ENCODE peak calls at places on chromosome 12, in six cellular contexts. O is activated CD8-positive, alpha-beta T cell treated with anti-CD3 and anti-CD28 coated beads for 36 hours; E is left ventricle myocardium inferior; Z is WTC11; Y is HFFc6; L is adrenal gland. X is an unnamed sample.

GRCh38 chr12:48445538-48445937 is 26.8 kb upstream of the ANP32D start:
- DNase-seq in L (no peak), Y (no peak), Z (no peak), O (no peak), E (no peak), X (no peak)

GRCh38 chr12:113831486-113831885 is 134.6 kb downstream of the RBM19 start:
- DNase-seq in L (no peak), E (no peak), O (no peak), Y (no peak), Z (no peak), X (no peak)

GRCh38 chr12:43882578-43883178 is 46.8 kb downstream of the TMEM117 start:
- DNase-seq in Y (peak), E (no peak), Z (no peak), L (peak), O (peak), X (no peak)

GRCh38 chr12:84355561-84355960 is 557.0 kb downstream of the SLC6A15 start:
- DNase-seq in L (no peak), E (no peak), Z (no peak), Y (no peak), O (no peak), X (no peak)

GRCh38 chr12:100447405-100447804 is 26.3 kb upstream of the NR1H4 start:
- DNase-seq in O (no peak), Z (no peak), E (no peak), L (no peak), Y (no peak), X (no peak)

GRCh38 chr12:92144631-92145480 is 790 bp downstream of the BTG1 start:
- DNase-seq in Z (peak), Y (peak), L (peak), E (peak), O (peak), X (no peak)

GRCh38 chr12:104683831-104684503 is 227.2 kb downstream of the CHST11 start:
- DNase-seq in Z (no peak), E (no peak), O (no peak), L (no peak), Y (no peak), X (no peak)

GRCh38 chr12:102172436-102172835 is 25.2 kb downstream of the PMCH start:
- DNase-seq in L (no peak), O (no peak), E (no peak), Y (peak), Z (no peak), X (no peak)

GRCh38 chr12:75081305-75081704 is 128.3 kb downstream of the KCNC2 start:
- DNase-seq in Z (no peak), O (no peak), E (no peak), Y (no peak), L (no peak), X (no peak)

GRCh38 chr12:116735951-116736599 is 1.8 kb downstream of the SPRING1 start:
- DNase-seq in O (no peak), E (no peak), L (peak), Y (no peak), Z (no peak), X (no peak)

GRCh38 chr12:42935756-42936155 is 346.2 kb upstream of the PRICKLE1 start:
- DNase-seq in Y (peak), E (no peak), L (no peak), O (no peak), Z (no peak), X (no peak)

GRCh38 chr12:56897844-56898341 is 36.3 kb downstream of the SDR9C7 start:
- DNase-seq in Z (no peak), Y (peak), L (no peak), O (no peak), E (no peak), X (no peak)

GRCh38 chr12:58732894-58733293 is 187.4 kb downstream of the LRIG3 start:
- DNase-seq in Z (no peak), L (no peak), Y (no peak), O (no peak), E (no peak), X (no peak)

GRCh38 chr12:20695232-20695631 is at the start of gene SLCO1C1:
- DNase-seq in E (no peak), O (no peak), L (no peak), Z (peak), Y (no peak), X (no peak)

GRCh38 chr12:123396954-123397353 is 13.0 kb downstream of the KMT5A start:
- DNase-seq in Y (no peak), O (no peak), E (no peak), Z (no peak), L (no peak), X (no peak)

GRCh38 chr12:60173213-60174170 is 577.7 kb downstream of the SLC16A7 start:
- DNase-seq in O (no peak), Y (no peak), Z (no peak), L (no peak), E (no peak), X (no peak)

GRCh38 chr12:94305293-94305957 is 154.2 kb downstream of the CEP83 start:
- DNase-seq in Z (no peak), L (peak), Y (peak), O (peak), E (no peak), X (no peak)

GRCh38 chr12:53985900-53986685 is 1.1 kb downstream of the HOXC10 start:
- DNase-seq in E (no peak), Z (no peak), L (no peak), O (peak), Y (no peak), X (no peak)

GRCh38 chr12:48004941-48005749 is 869 bp upstream of the COL2A1 start:
- DNase-seq in L (no peak), E (no peak), O (no peak), Z (peak), Y (no peak), X (no peak)

GRCh38 chr12:67698711-67699603 is 50.4 kb downstream of the DYRK2 start:
- DNase-seq in Z (no peak), Y (peak), O (peak), E (no peak), L (no peak), X (no peak)

GRCh38 chr12:123491056-123491455 is 33.1 kb downstream of the SNRNP35 start:
- DNase-seq in Y (no peak), E (no peak), O (no peak), Z (no peak), L (no peak), X (no peak)

GRCh38 chr12:3752741-3753486 is at the start of gene CRACR2A:
- DNase-seq in L (peak), Y (no peak), E (peak), O (peak), Z (peak), X (no peak)

GRCh38 chr12:62434504-62435336 is 31.9 kb upstream of the MON2 start:
- DNase-seq in Z (no peak), E (no peak), Y (no peak), L (peak), O (no peak), X (no peak)

GRCh38 chr12:13749380-13749779 is 232.0 kb downstream of the GRIN2B start:
- DNase-seq in Y (no peak), L (no peak), E (no peak), Z (peak), O (no peak), X (no peak)

GRCh38 chr12:110693731-110694130 is 4.8 kb upstream of the HVCN1 start:
- DNase-seq in L (peak), Y (no peak), Z (no peak), E (peak), O (no peak), X (no peak)

GRCh38 chr12:89768586-89769482 is 60.2 kb upstream of the ATP2B1 start:
- DNase-seq in E (no peak), L (no peak), Z (no peak), Y (peak), O (peak), X (no peak)

GRCh38 chr12:132571051-132571450 is 39.3 kb downstream of the LRCOL1 start:
- DNase-seq in O (no peak), E (no peak), Y (no peak), L (no peak), Z (no peak), X (no peak)

GRCh38 chr12:45762185-45763110 is 32.9 kb downstream of the ARID2 start:
- DNase-seq in E (no peak), L (no peak), Z (no peak), Y (peak), O (peak), X (no peak)

GRCh38 chr12:106840217-106840616 is 65.7 kb downstream of the RIC8B start:
- DNase-seq in L (no peak), Y (peak), Z (no peak), E (no peak), O (no peak), X (no peak)

GRCh38 chr12:120534203-120534702 is at the start of gene RNF10:
- DNase-seq in E (peak), L (peak), Y (peak), O (peak), Z (peak), X (no peak)

GRCh38 chr12:58419182-58419760 is 477.9 kb downstream of the ATP23 start:
- DNase-seq in Y (no peak), O (no peak), Z (no peak), L (no peak), E (no peak), X (no peak)

GRCh38 chr12:132067182-132067581 is 76.9 kb downstream of the DDX51 start:
- DNase-seq in Y (no peak), O (no peak), L (no peak), E (no peak), Z (no peak), X (no peak)

GRCh38 chr12:27870939-27871338 is 90.9 kb upstream of the MANSC4 start:
- DNase-seq in L (no peak), O (no peak), E (no peak), Y (peak), Z (no peak), X (no peak)

GRCh38 chr12:116547955-116548471 is 11.2 kb upstream of the MAP1LC3B2 start:
- DNase-seq in E (no peak), L (no peak), O (peak), Z (no peak), Y (no peak), X (no peak)

GRCh38 chr12:32365473-32366064 is 33.8 kb upstream of the FGD4 start:
- DNase-seq in O (peak), Z (peak), Y (peak), L (peak), E (peak), X (no peak)

GRCh38 chr12:14367097-14367661 is 1.7 kb downstream of the ATF7IP start:
- DNase-seq in O (no peak), E (no peak), Z (no peak), Y (peak), L (no peak), X (no peak)

DNA sequence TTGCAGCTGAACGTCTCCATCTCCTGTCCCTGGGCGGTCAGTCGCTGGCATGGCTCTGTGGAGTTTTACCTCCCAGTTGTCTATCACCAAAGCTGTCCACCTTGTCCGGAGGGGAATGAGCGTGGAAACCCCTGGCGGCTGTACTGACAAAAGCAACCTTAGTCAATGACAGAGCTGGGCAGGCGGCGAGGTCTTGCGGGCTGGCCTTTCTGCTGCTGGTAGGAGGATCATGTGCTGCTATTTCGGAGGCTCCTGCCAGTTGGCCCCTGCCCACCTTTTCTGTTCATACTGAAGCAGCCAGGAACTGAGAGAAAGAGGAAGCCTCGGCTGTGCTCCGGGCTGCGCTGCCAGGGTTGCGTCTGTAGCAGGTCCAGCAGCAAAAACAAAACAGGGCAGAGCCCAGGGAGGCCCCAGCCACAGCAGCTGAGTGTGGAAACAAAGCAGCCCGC is 57.7 kb downstream of the HMGA2 start:
- DNase-seq in O (peak), E (peak), Z (peak), Y (no peak), L (peak), X (no peak)
- TF ChIP-seq CTCF in O (no peak), E (peak), Z (no peak), Y (peak), L (peak), X (no peak)

GRCh38 chr12:1273051-1273450 is 282.0 kb downstream of the ERC1 start:
- DNase-seq in O (no peak), Z (no peak), E (no peak), Y (peak), L (no peak), X (no peak)
- TF ChIP-seq CTCF in O (no peak), Z (no peak), E (no peak), Y (no peak), L (no peak), X (no peak)

DNA sequence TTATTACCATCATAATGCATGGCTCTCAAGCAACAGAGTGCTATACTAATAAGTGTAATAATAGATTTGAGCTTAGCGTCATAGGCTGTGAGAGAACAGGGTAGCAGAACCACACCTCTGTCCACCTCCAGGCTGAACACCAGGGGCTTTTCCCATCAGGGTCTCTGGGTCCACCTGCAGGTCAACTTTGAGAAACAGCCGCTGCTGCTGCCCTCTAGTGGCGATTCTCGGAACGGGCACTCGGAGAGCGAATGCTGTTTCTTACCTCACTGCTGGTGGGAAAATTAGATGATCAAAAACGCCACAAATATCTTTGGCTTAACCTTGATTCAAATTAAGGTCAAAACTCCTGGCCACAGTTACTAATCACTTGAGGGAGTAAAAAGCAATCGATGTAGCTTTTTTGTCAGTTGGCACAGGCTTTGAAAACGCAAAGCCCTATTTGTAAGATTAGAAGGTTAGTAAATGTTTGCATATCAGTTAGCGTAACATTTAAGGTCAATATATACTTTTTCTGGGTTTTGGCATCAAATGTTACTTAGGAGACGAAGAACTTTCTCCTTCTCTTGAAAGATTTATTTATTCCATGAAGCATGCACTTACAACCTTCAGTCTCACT is 127.9 kb upstream of the TMEM132D start:
- DNase-seq in Z (peak), L (peak), Y (peak), O (peak), E (peak), X (peak)
- TF ChIP-seq CTCF in Z (peak), L (peak), Y (peak), O (peak), E (peak), X (no peak)

DNA sequence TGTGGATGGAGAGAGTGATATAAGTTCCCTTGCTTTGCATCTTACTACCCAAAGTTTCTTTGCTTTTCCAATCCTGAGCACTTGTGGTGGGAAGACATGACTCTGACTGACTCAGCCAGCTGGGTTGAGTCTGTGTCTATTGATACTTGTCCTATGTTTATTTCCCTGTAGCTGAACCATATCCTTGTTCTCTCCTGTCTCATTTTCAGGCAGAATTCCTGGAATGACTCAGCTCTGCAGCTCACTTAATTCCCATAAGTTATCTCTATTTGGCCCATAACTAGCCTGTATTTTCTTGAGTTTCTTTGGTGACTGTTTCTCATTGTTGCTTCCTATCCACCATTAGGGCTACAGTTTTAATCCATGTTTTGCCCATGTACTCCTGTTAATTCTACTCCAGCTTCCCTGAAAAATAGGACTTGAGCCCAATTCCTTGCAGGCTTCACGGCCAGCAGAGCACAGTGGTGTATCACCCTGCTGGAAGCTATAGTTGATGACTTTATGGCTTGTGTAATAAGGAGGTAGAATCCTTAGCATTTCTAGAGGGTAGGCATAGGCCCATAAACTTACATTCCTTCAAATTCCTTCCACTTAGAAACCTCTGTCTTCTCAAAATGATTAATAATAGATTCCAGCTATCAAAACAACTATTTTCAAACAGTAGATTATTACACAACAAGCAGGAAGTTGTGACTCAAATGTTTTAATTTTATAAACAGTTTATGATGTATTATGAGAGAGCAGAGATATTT is 183.1 kb downstream of the TMTC3 start:
- DNase-seq in O (no peak), Z (no peak), Y (peak), E (no peak), L (no peak), X (no peak)
- TF ChIP-seq CTCF in O (no peak), Z (no peak), Y (peak), E (no peak), L (no peak), X (no peak)

GRCh38 chr12:33605776-33606175 is 166.2 kb upstream of the SYT10 start:
- DNase-seq in O (no peak), L (no peak), E (no peak), Y (no peak), Z (no peak), X (no peak)
- TF ChIP-seq CTCF in O (no peak), L (peak), E (peak), Y (no peak), Z (peak), X (no peak)

GRCh38 chr12:117854339-117855012 is 114.3 kb downstream of the KSR2 start:
- DNase-seq in L (peak), O (peak), Z (peak), Y (peak), E (no peak), X (no peak)
- TF ChIP-seq CTCF in L (peak), O (peak), Z (peak), Y (peak), E (peak), X (no peak)

DNA sequence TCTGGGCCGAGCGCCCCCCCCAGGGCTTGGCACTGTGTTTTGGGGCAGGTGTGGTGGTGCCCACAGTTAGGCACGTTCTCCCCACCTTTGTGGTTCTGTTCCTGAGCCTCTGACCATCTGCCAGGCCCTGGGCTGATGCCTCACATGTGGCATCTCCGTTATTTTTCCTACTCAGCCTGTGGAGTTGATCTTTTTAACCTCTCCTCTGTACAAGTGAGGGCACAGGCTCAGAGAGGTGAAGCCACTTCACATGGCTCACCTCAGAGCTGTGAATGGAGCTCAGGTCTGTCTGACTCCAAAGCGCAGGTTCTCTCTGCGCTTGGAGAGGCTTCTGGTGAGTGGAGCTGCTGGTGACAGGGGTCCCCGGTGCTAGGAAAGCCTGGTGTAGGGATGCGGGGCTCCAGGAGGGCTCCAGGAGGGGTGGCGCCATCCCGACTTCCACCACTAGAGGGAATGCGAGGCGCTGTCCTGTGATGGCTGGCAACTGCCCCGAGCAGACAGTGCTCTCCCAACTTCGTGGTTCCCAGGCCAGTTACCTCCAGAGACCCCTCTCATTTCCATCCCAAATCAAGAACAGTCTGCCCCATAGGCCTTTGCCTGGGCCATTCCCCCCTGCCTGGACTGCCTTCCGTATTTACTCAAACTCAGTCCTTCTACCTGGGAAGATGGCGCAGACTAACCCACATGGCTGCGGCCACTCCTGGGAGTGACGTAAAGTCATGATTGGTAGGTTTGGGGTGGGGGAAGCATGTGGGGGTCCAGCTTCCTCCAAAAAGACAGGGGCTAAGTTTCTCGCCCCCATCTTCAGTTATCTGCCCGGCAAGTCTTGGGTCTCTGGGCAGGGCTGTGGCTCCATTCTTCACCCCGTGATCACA is 9.9 kb downstream of the BCL7A start:
- DNase-seq in E (peak), O (peak), Y (no peak), L (peak), Z (peak), X (peak)
- TF ChIP-seq CTCF in E (peak), O (peak), Y (peak), L (peak), Z (peak), X (no peak)